ENCODE peak calls at places on chromosome 13, in nine cellular contexts. F is OCI-LY7, E is mucosa of descending colon, C is adrenal gland, Y is stomach, G is cardiac muscle cell, K is prostate gland, S is left lung, M is fibroblast of lung. W is an unnamed sample.

GRCh38 chr13:112995395-112996091 is 26.5 kb downstream of the MCF2L start:
- DNase-seq in E (peak), M (no peak), S (no peak), G (peak), Y (peak), K (no peak), F (no peak), C (no peak), W (no peak)

GRCh38 chr13:21047591-21048282 is 13.6 kb downstream of the LATS2 start:
- DNase-seq in S (no peak), Y (no peak), F (no peak), G (no peak), M (no peak), C (no peak), E (no peak), K (no peak), W (no peak)

GRCh38 chr13:99228737-99229691 is 28.4 kb downstream of the UBAC2 start:
- DNase-seq in Y (no peak), E (no peak), S (no peak), G (no peak), M (peak), C (no peak), K (no peak), F (peak), W (no peak)

GRCh38 chr13:74158028-74158427 is 23.8 kb upstream of the KLF12 start:
- DNase-seq in Y (no peak), E (peak), S (no peak), K (no peak), G (no peak), F (no peak), C (no peak), M (peak), W (no peak)

GRCh38 chr13:31056650-31057275 is 104.9 kb downstream of the HSPH1 start:
- DNase-seq in C (no peak), Y (no peak), E (no peak), F (no peak), S (no peak), M (peak), K (no peak), G (no peak), W (no peak)

GRCh38 chr13:88068975-88069374 is 397.8 kb downstream of the SLITRK5 start:
- DNase-seq in Y (no peak), E (no peak), C (no peak), F (peak), K (no peak), S (no peak), G (peak), M (no peak), W (no peak)

GRCh38 chr13:91078093-91078679 is 269.3 kb upstream of the MIR17HG start:
- DNase-seq in C (no peak), M (peak), S (no peak), K (no peak), F (peak), E (no peak), G (peak), Y (no peak), W (no peak)

GRCh38 chr13:111460548-111461444 is 140.4 kb downstream of the TEX29 start:
- DNase-seq in F (peak), S (no peak), G (peak), K (peak), M (peak), Y (no peak), E (no peak), C (no peak), W (no peak)

GRCh38 chr13:20127563-20128458 is 33.0 kb downstream of the GJA3 start:
- DNase-seq in E (peak), S (peak), C (peak), G (peak), K (peak), Y (peak), M (peak), F (no peak), W (peak)

GRCh38 chr13:20340136-20340758 is 108.1 kb upstream of the GJB6 start:
- DNase-seq in E (no peak), F (no peak), Y (no peak), K (no peak), G (no peak), M (peak), C (no peak), S (no peak), W (no peak)

GRCh38 chr13:77697208-77698103 is at the start of gene SLAIN1:
- DNase-seq in S (peak), E (peak), M (peak), F (peak), Y (peak), G (peak), C (peak), K (peak), W (peak)

GRCh38 chr13:73943137-73943964 is 190.9 kb downstream of the KLF12 start:
- DNase-seq in G (no peak), M (no peak), E (no peak), F (no peak), C (no peak), Y (no peak), S (no peak), K (no peak), W (no peak)

GRCh38 chr13:23870356-23871146 is 18.6 kb downstream of the MIPEP start:
- DNase-seq in E (no peak), S (no peak), Y (no peak), G (no peak), C (no peak), M (peak), K (no peak), F (peak), W (no peak)

GRCh38 chr13:26328326-26328725 is 74.4 kb downstream of the CDK8 start:
- DNase-seq in S (no peak), F (no peak), M (no peak), C (no peak), E (no peak), K (no peak), G (no peak), Y (no peak), W (no peak)
- H3K4me3 ChIP-seq in S (no peak), F (no peak), M (no peak), C (no peak), E (no peak), K (no peak), G (no peak), Y (no peak), W (no peak)

DNA sequence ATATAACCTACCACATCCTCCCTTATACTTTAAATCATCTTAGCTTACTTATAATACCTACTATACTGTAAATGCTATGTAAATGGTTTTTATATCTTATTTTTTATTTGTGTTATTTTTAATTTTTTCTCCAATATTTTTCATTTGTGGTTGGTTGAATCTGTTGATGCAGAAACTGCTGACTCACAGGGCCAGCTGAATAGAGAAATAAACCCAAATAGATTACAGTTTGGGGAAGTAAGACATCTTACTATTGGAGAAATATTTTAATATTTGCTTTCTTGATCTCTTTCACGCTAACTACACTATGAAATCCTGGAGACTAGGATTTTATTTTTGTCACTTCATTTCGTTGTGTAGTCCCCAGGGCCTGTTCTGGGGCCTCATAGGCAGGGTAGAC is 7.1 kb downstream of the SMAD9 start:
- DNase-seq in Y (no peak), K (no peak), S (no peak), F (no peak), E (no peak), M (no peak), C (no peak), G (no peak), W (no peak)
- TF ChIP-seq CTCF in Y (no peak), K (no peak), S (no peak), F (no peak), E (no peak), M (no peak), C (no peak), G (no peak), W (no peak)

GRCh38 chr13:106533940-106534843 is 1.3 kb downstream of the EFNB2 start:
- DNase-seq in S (peak), K (peak), F (no peak), G (peak), Y (peak), C (no peak), E (peak), M (peak), W (peak)

GRCh38 chr13:106534844-106535551 is 464 bp downstream of the EFNB2 start:
- DNase-seq in K (no peak), E (peak), C (no peak), S (no peak), M (peak), Y (peak), G (peak), F (peak), W (no peak)

GRCh38 chr13:106536244-106537034 is 977 bp upstream of the EFNB2 start:
- DNase-seq in G (peak), M (peak), K (peak), E (peak), S (peak), F (peak), C (peak), Y (peak), W (peak)

GRCh38 chr13:106537521-106537920 is 2.1 kb upstream of the EFNB2 start:
- DNase-seq in G (no peak), S (no peak), C (no peak), F (no peak), K (no peak), E (no peak), M (no peak), Y (no peak), W (no peak)

GRCh38 chr13:106535552-106536243 is at the start of gene EFNB2:
- DNase-seq in F (peak), E (peak), S (peak), C (peak), M (peak), Y (peak), G (peak), K (peak), W (peak)
- H3K4me3 ChIP-seq in F (peak), E (peak), S (peak), C (peak), M (peak), Y (peak), G (peak), K (peak), W (peak)

GRCh38 chr13:47455581-47455980 is 545.5 kb downstream of the SUCLA2 start:
- DNase-seq in E (no peak), Y (no peak), G (peak), M (no peak), C (no peak), S (peak), K (no peak), F (no peak), W (no peak)
- TF ChIP-seq CTCF in E (no peak), Y (no peak), G (peak), M (no peak), C (no peak), S (no peak), K (no peak), F (peak), W (no peak)

DNA sequence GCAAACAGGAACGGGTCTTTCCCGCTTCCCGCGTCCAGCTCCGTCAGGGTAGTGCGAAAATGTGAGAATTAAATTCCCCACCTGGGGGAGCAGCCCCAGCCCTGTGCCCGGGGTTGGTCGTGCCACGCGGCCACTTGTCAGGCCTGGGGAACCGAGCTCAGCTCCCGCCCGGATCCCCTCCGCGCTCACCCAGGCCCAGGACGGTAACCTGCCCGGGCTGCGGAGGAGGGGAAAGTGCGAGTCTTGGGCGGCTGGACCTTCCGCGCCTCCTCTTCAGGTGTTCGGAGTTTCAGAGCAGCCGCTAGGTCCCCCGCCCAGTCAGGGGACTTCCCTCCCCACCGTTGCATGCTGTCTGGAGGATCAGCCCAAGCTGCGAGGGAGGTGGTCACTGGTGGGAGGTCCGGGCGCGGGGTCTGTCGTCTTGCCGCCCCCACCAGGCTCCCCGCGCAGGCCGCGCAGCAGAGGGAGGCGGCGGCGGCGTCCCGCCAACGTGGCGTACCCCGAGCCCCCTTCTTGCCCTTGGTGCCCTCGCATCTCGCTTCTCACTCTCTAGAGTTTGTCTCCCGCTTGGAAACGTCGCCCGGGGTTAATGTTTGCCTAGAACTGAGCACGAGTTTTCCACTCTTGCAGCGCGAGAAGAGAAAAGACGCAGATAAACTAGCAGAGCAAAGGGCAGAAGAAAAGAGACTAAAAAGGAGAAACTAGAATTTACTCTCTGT is 8.1 kb downstream of the URAD start:
- DNase-seq in S (no peak), M (no peak), C (no peak), F (no peak), E (peak), G (no peak), Y (no peak), K (no peak), W (no peak)
- H3K4me3 ChIP-seq in S (no peak), M (no peak), C (no peak), F (no peak), E (peak), G (no peak), Y (no peak), K (no peak), W (no peak)

GRCh38 chr13:103188688-103189326 is 122.6 kb upstream of the SLC10A2 start:
- DNase-seq in C (no peak), Y (no peak), F (peak), K (no peak), E (no peak), G (peak), M (peak), S (no peak), W (no peak)
- TF ChIP-seq CTCF in C (peak), Y (no peak), F (peak), K (peak), E (no peak), G (peak), M (no peak), S (peak), W (no peak)

W was measured in CD8-positive, alpha-beta T cell.